ENCODE peak calls at places on chromosomes 11 and 22, in six cellular contexts. O is GM12878, Y is H1, A is K562, U is HCT116, R is HepG2. X is an unnamed sample. For H3K9me3, the result is how much of the 10 kb centered on the place peaks cover.

GRCh38 chr11:65078151-65078550 is 5.7 kb downstream of the CDCA5 start:
- DNase-seq in O (no peak), Y (peak), A (peak), U (peak), R (peak), X (no peak)

GRCh38 chr22:22556995-22557925 is 1.8 kb downstream of the PRAME start:
- DNase-seq in O (no peak), Y (no peak), A (peak), U (no peak), R (no peak), X (no peak)

GRCh38 chr11:36432093-36432469 is 78.0 kb downstream of the TRAF6 start:
- DNase-seq in O (no peak), Y (no peak), A (no peak), U (no peak), R (no peak), X (no peak)

GRCh38 chr11:72239849-72240460 is 4.0 kb downstream of the PHOX2A start:
- DNase-seq in O (no peak), Y (peak), A (no peak), U (no peak), R (no peak), X (no peak)

GRCh38 chr11:20618083-20618482 is 18.7 kb downstream of the SLC6A5 start:
- DNase-seq in O (no peak), Y (no peak), A (no peak), U (no peak), R (no peak), X (no peak)

GRCh38 chr11:62553839-62554361 is 7.3 kb upstream of the AHNAK start:
- DNase-seq in O (no peak), Y (no peak), A (no peak), U (peak), R (no peak), X (no peak)

GRCh38 chr22:19853879-19854777 is 546 bp downstream of the GNB1L start:
- DNase-seq in O (no peak), Y (peak), A (peak), U (peak), R (no peak), X (no peak)

GRCh38 chr11:105610796-105611361 is 1.0 kb downstream of the GRIA4 start:
- DNase-seq in O (no peak), Y (no peak), A (no peak), U (no peak), R (no peak), X (no peak)

GRCh38 chr11:20367313-20367948 is 3.9 kb downstream of the HTATIP2 start:
- DNase-seq in O (no peak), Y (no peak), A (peak), U (peak), R (peak), X (no peak)

GRCh38 chr11:20158597-20159257 is 1.5 kb downstream of the DBX1 start:
- DNase-seq in O (no peak), Y (peak), A (peak), U (no peak), R (peak), X (no peak)

GRCh38 chr11:60774726-60775125 is 10.4 kb upstream of the MS4A10 start:
- DNase-seq in O (no peak), Y (no peak), A (no peak), U (no peak), R (no peak), X (no peak)

GRCh38 chr11:65301491-65302329 is 13.0 kb upstream of the CDC42EP2 start:
- DNase-seq in O (no peak), Y (peak), A (peak), U (no peak), R (no peak), X (no peak)

GRCh38 chr11:60315866-60316265 is 11.2 kb upstream of the MS4A6E start:
- DNase-seq in O (no peak), Y (no peak), A (no peak), U (no peak), R (no peak), X (no peak)

GRCh38 chr11:121754603-121755002 is 301.8 kb upstream of the SORL1-AS1 start:
- DNase-seq in O (no peak), Y (no peak), A (no peak), U (no peak), R (no peak), X (no peak)

GRCh38 chr11:199782-200181 is 6.9 kb downstream of the SCGB1C1 start:
- DNase-seq in O (no peak), Y (peak), A (no peak), U (no peak), R (no peak), X (no peak)

GRCh38 chr11:110283862-110284261 is 12.6 kb downstream of the RDX start:
- DNase-seq in O (no peak), Y (no peak), A (no peak), U (no peak), R (no peak), X (no peak)

GRCh38 chr11:132646890-132647289 is 885.4 kb downstream of the OPCML start:
- DNase-seq in O (no peak), Y (no peak), A (no peak), U (no peak), R (no peak), X (no peak)

GRCh38 chr11:46295312-46295995 is 18.0 kb downstream of the CREB3L1 start:
- DNase-seq in O (no peak), Y (peak), A (peak), U (no peak), R (peak), X (peak)

DNA sequence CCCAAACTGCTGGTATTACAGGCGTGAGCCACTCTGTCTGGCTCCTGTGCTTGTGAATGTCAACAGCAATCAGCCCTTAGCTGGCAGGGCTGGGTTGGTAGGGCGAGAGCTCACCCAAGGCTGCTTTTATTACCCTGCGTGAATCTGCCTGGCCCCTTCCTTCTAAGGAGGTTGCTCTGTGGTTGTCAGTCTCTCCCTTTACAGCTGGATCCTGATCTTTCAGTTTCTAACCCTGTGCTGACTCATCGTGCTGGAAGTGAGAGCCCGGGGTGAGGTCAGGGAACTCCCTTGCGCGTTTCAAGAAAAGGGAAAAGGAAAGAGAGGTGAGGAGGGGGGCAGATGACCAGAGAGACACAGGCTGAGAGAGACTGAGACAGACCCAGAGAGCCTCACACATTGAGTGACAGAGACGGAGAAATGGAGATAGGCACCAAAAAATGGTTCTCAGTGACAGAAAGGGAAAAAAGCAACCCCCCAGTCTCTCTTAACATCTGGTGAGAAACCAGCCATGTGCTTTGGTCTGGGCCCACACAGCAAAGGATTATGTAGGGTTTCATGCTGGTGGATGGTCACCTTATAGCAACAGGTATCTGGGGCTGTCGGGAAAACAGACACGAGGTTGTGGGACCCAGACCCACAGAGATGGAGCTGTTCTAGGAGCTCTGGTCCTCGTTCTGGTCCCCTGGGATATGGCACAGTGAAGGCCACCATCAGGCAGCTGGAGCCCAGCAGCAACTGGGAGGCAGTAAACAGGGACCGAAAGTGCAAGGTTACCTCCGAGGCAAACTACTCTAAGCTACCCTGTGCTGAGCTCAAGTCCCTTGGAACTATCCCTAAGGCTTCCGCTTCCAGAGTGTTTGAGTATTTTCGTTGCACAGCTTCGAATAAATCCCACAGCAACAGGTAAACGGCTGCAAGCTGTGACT is 2.5 kb downstream of the TCN2 start:
- DNase-seq in O (peak), Y (no peak), A (peak), U (no peak), R (no peak), X (no peak)
- TF ChIP-seq ZNF274 in O (no peak), Y (no peak), A (no peak), U (no peak), R (no peak), X (no peak)

DNA sequence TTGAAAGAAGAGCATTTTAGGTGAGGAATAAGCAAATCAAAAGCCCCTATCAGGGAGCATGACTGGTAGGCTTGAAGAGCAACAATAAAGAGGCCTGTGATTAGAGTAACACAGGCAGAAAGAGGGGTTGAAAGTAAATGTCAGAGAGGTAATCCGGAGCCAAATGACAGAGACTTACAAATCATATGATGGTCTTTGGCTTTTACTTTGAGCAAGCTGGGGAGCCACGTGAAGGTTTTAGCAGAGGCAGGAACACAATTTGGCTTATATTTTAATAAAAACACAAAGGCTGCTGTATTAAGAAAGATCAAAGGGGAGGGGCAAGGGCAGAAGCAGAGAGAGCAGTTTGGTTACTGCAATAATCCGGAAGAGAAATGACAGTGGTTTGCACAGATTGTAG is 12.8 kb upstream of the NARS2 start:
- DNase-seq in O (no peak), Y (no peak), A (no peak), U (no peak), R (no peak), X (no peak)
- H3K9me3 ChIP-seq in O (under half), Y (under half), A (under half), U (under half), R (under half), X (under half)

GRCh38 chr22:46746192-46746591 is 8.1 kb upstream of the CERK start:
- DNase-seq in O (no peak), Y (no peak), A (no peak), U (no peak), R (no peak), X (no peak)
- TF ChIP-seq ZNF274 in O (no peak), Y (no peak), A (no peak), U (no peak), R (no peak), X (no peak)

GRCh38 chr22:48592066-48592345 is 1235.7 kb downstream of the BRD1 start:
- DNase-seq in O (no peak), Y (no peak), A (no peak), U (no peak), R (no peak), X (no peak)
- H3K9me3 ChIP-seq in O (under half), Y (under half), A (under half), U (under half), R (under half), X (under half)

X was measured in NT2/D1.